ENCODE peak calls at places on chromosomes 12 and 14, in four cellular contexts. S is RWPE1, I is GM12865, L is AG04449. J is an unnamed sample.

GRCh38 chr14:65940056-65940735 is 527.7 kb downstream of the FUT8 start:
- DNase-seq in S (peak), I (peak), L (no peak), J (no peak)

GRCh38 chr12:52183971-52184370 is 7.8 kb downstream of the KRT80 start:
- DNase-seq in S (no peak), I (no peak), L (no peak), J (no peak)

GRCh38 chr12:121017966-121018491 is 1.7 kb upstream of the C12orf43 start:
- DNase-seq in S (no peak), I (no peak), L (no peak), J (no peak)

GRCh38 chr14:64937821-64938193 is 4.7 kb downstream of the GPX2 start:
- DNase-seq in S (no peak), I (no peak), L (no peak), J (no peak)

GRCh38 chr14:99177876-99178630 is 93.9 kb downstream of the BCL11B start:
- DNase-seq in S (no peak), I (no peak), L (no peak), J (no peak)

GRCh38 chr14:99274346-99275221 is 2.6 kb upstream of the BCL11B start:
- DNase-seq in S (peak), I (peak), L (no peak), J (peak)

GRCh38 chr12:124390442-124391116 is 95.7 kb downstream of the RFLNA start:
- DNase-seq in S (peak), I (peak), L (no peak), J (no peak)

GRCh38 chr12:46519407-46519806 is 146.8 kb upstream of the SLC38A2 start:
- DNase-seq in S (no peak), I (no peak), L (no peak), J (no peak)

GRCh38 chr14:72653026-72653425 is 240.9 kb downstream of the DPF3 start:
- DNase-seq in S (no peak), I (no peak), L (no peak), J (no peak)

GRCh38 chr14:80264698-80265097 is 53.4 kb upstream of the DIO2 start:
- DNase-seq in S (no peak), I (no peak), L (no peak), J (no peak)

GRCh38 chr12:2796187-2796663 is 1.5 kb downstream of the FKBP4 start:
- DNase-seq in S (peak), I (no peak), L (no peak), J (no peak)

GRCh38 chr12:125340791-125341190 is 275.6 kb downstream of the AACS start:
- DNase-seq in S (no peak), I (no peak), L (peak), J (no peak)

GRCh38 chr12:96617178-96617577 is 127.8 kb downstream of the CFAP54 start:
- DNase-seq in S (no peak), I (peak), L (no peak), J (no peak)

GRCh38 chr14:32588448-32589320 is 259.6 kb downstream of the AKAP6 start:
- DNase-seq in S (no peak), I (peak), L (no peak), J (no peak)

GRCh38 chr12:32939801-32940200 is 43.2 kb upstream of the PKP2 start:
- DNase-seq in S (no peak), I (no peak), L (no peak), J (no peak)

GRCh38 chr12:89484470-89484869 is 40.1 kb downstream of the GALNT4 start:
- DNase-seq in S (no peak), I (no peak), L (no peak), J (no peak)

GRCh38 chr14:81435578-81436295 is 35.6 kb upstream of the STON2 start:
- DNase-seq in S (peak), I (no peak), L (no peak), J (no peak)

GRCh38 chr12:47947273-47947672 is 16.1 kb upstream of the TMEM106C start:
- DNase-seq in S (no peak), I (no peak), L (no peak), J (no peak)

GRCh38 chr14:99252940-99253868 is 18.8 kb downstream of the BCL11B start:
- DNase-seq in S (no peak), I (no peak), L (no peak), J (no peak)

GRCh38 chr14:21917699-21918436 is 244.2 kb upstream of the OR4E1 start:
- DNase-seq in S (peak), I (peak), L (no peak), J (no peak)

GRCh38 chr14:101077511-101078074 is 174.1 kb upstream of the RTL1 start:
- DNase-seq in S (no peak), I (no peak), L (no peak), J (peak)

GRCh38 chr14:104518659-104519350 is 60.8 kb upstream of the C14orf180 start:
- DNase-seq in S (no peak), I (no peak), L (no peak), J (no peak)

GRCh38 chr12:64392221-64392620 is 1.7 kb upstream of the C12orf56 start:
- DNase-seq in S (peak), I (peak), L (no peak), J (no peak)

GRCh38 chr12:108612788-108613282 is 15.0 kb upstream of the TMEM119 start:
- DNase-seq in S (no peak), I (no peak), L (no peak), J (no peak)

GRCh38 chr12:131038961-131039360 is 85.3 kb downstream of the ADGRD1 start:
- DNase-seq in S (no peak), I (no peak), L (no peak), J (no peak)

GRCh38 chr12:130119241-130119861 is 42.9 kb upstream of the FZD10 start:
- DNase-seq in S (no peak), I (no peak), L (no peak), J (no peak)

GRCh38 chr14:101559624-101560533 is 1.4 kb upstream of the DIO3 start:
- DNase-seq in S (no peak), I (no peak), L (no peak), J (no peak)

GRCh38 chr14:38755036-38755435 is 348.0 kb downstream of the SEC23A start:
- DNase-seq in S (no peak), I (no peak), L (no peak), J (no peak)

GRCh38 chr14:68842298-68842697 is 49.4 kb upstream of the ZFP36L1 start:
- DNase-seq in S (no peak), I (no peak), L (no peak), J (no peak)

GRCh38 chr14:68843471-68844209 is 50.8 kb upstream of the ZFP36L1 start:
- DNase-seq in S (peak), I (peak), L (no peak), J (peak)

GRCh38 chr14:68841030-68841809 is 48.4 kb upstream of the ZFP36L1 start:
- DNase-seq in S (no peak), I (no peak), L (no peak), J (peak)

GRCh38 chr14:68846466-68846865 is 53.6 kb upstream of the ZFP36L1 start:
- DNase-seq in S (no peak), I (no peak), L (no peak), J (no peak)

GRCh38 chr14:68844210-68844545 is 51.3 kb upstream of the ZFP36L1 start:
- DNase-seq in S (no peak), I (no peak), L (no peak), J (no peak)
- TF ChIP-seq CTCF in S (peak), I (no peak), L (no peak), J (peak)

GRCh38 chr12:122946690-122947271 is 19.5 kb downstream of the ABCB9 start:
- DNase-seq in S (peak), I (peak), L (peak), J (peak)
- TF ChIP-seq CTCF in S (peak), I (peak), L (peak), J (no peak)

GRCh38 chr12:92003701-92004100 is 141.9 kb downstream of the BTG1 start:
- DNase-seq in S (no peak), I (no peak), L (no peak), J (no peak)

GRCh38 chr12:92008345-92008744 is 137.3 kb downstream of the BTG1 start:
- DNase-seq in S (no peak), I (no peak), L (no peak), J (no peak)

GRCh38 chr12:92010853-92011701 is 134.6 kb downstream of the BTG1 start:
- DNase-seq in S (no peak), I (no peak), L (no peak), J (no peak)

GRCh38 chr12:92010368-92010767 is 135.3 kb downstream of the BTG1 start:
- DNase-seq in S (no peak), I (no peak), L (no peak), J (no peak)

DNA sequence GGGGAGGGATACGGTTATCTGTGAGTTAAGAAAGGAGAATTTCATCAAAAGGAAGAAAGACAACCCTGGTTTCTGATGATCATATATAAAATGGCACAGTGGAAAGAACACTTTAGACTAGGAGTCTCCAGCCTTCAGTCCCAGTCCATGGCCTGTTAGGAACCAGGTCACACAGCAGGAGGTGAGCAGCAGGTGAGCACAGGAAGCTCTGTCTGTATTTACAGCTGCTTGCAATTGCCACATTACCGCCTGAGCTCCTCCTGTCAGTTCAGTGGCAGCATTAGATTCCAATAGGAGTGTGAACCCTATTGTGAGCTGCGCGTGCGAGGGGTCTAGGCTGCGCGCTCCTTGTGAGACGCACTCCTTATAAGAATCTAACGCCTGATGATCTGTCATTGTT is 137.9 kb downstream of the BTG1 start:
- DNase-seq in S (no peak), I (no peak), L (no peak), J (no peak)
- TF ChIP-seq CTCF in S (no peak), I (no peak), L (no peak), J (no peak)

DNA sequence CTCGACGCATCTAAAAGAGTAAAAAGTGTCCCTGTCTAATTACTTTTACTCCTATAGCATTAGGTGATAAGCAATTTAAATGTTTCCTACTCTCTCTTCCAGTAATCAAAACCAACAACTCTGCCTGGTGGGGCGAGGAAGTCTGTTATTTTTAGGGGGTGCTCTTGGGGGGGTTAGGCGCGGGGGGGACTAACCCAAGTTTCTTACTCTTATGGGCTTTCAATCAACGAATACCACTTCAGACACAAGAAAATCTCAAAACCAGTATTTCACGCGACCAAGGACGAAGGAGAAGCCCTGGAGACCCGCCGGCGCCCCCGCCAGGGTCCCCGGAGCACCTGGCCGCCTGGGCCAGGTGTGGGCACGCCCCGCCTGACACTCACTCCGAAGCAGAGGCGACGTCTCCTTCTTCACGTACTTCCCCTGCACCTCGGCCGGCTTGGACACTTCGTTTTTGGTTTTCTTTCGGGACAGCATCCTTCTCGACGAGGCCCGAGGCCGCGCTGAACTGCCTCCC is 557 bp downstream of the SAV1 start:
- DNase-seq in S (no peak), I (peak), L (no peak), J (no peak)
- TF ChIP-seq CTCF in S (no peak), I (no peak), L (no peak), J (no peak)

DNA sequence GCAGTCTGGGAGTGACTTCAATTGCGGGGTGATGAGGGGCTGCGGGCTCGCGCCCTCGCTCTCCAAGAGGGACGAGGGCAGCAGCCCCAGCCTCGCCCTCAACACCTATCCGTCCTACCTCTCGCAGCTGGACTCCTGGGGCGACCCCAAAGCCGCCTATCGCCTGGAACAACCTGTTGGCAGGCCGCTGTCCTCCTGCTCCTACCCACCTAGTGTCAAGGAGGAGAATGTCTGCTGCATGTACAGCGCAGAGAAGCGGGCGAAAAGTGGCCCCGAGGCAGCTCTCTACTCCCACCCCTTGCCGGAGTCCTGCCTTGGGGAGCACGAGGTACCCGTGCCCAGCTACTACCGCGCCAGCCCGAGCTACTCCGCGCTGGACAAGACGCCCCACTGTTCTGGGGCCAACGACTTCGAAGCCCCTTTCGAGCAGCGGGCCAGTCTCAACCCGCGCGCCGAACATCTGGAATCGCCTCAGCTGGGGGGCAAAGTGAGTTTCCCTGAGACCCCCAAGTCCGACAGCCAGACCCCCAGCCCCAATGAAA is 483 bp downstream of the HOXC10 start:
- DNase-seq in S (no peak), I (no peak), L (no peak), J (no peak)
- TF ChIP-seq CTCF in S (no peak), I (no peak), L (peak), J (no peak)

J was measured in natural killer cell.